ENCODE peak calls at places on chromosomes 2 and 18, in six cellular contexts. M, V, T, L, A and S are unnamed samples.
A peak's percentile ranks its signal among the peaks of the same experiment; 100 is the strongest.

GRCh38 chr2:120763516-120763915 is 27.8 kb downstream of the GLI2 start:
- DNase-seq in M (peak; percentile 22), V (no peak), T (no peak), L (no peak), A (no peak), S (no peak)

GRCh38 chr18:48605408-48605845 is 66.6 kb downstream of the CTIF start:
- DNase-seq in M (no peak), V (no peak), T (no peak), L (no peak), A (no peak), S (peak; percentile 48)

GRCh38 chr2:96844405-96844808 is 586 bp upstream of the ANKRD23 start:
- DNase-seq in M (no peak), V (no peak), T (no peak), L (no peak), A (no peak), S (no peak)

GRCh38 chr2:108392029-108392428 is 14.3 kb downstream of the SULT1C4 start:
- DNase-seq in M (no peak), V (no peak), T (no peak), L (no peak), A (no peak), S (no peak)

GRCh38 chr2:120765911-120766757 is 30.5 kb downstream of the GLI2 start:
- DNase-seq in M (peak; percentile 79), V (no peak), T (no peak), L (no peak), A (no peak), S (no peak)

GRCh38 chr2:53490659-53491058 is 276.9 kb upstream of the CHAC2 start:
- DNase-seq in M (no peak), V (no peak), T (no peak), L (no peak), A (no peak), S (no peak)

GRCh38 chr2:98669675-98670074 is 61.3 kb downstream of the MGAT4A start:
- DNase-seq in M (no peak), V (no peak), T (no peak), L (no peak), A (no peak), S (no peak)

GRCh38 chr2:43251171-43251731 is 24.8 kb upstream of the ZFP36L2 start:
- DNase-seq in M (peak; percentile 78), V (no peak), T (no peak), L (no peak), A (no peak), S (no peak)

GRCh38 chr2:27545348-27546141 is 37.3 kb upstream of the ZNF512 start:
- DNase-seq in M (no peak), V (no peak), T (no peak), L (no peak), A (no peak), S (no peak)